ENCODE peak calls at places on chromosomes 5 and 9, in six cellular contexts. G is uterus, U is DND-41, D is thyroid gland, H is hepatocyte, B is upper lobe of right lung. P is an unnamed sample. For H3K4me1, the result is how much of the 10 kb centered on the place peaks cover.

GRCh38 chr9:84075004-84075403 is 94.4 kb downstream of the RMI1 start:
- DNase-seq in H (no peak), D (no peak), U (no peak), B (no peak), G (no peak), P (no peak)

GRCh38 chr5:168311061-168311566 is 19.7 kb downstream of the WWC1 start:
- DNase-seq in G (no peak), U (no peak), B (no peak), H (no peak), D (no peak), P (no peak)

GRCh38 chr9:70594546-70594945 is 180.1 kb upstream of the KLF9 start:
- DNase-seq in U (no peak), B (no peak), D (no peak), H (no peak), G (no peak), P (no peak)

GRCh38 chr9:32424616-32425015 is 40.2 kb downstream of the ACO1 start:
- DNase-seq in B (no peak), D (no peak), H (no peak), U (no peak), G (no peak), P (no peak)

GRCh38 chr9:6938447-6938846 is 180.7 kb downstream of the KDM4C start:
- DNase-seq in D (no peak), G (no peak), H (no peak), B (no peak), U (no peak), P (no peak)

GRCh38 chr5:180816608-180817534 is 14.3 kb upstream of the MGAT1 start:
- DNase-seq in G (peak), H (no peak), B (peak), U (peak), D (peak), P (peak)

GRCh38 chr5:76790632-76791290 is 28.1 kb upstream of the F2RL1 start:
- DNase-seq in B (no peak), G (no peak), H (peak), U (no peak), D (no peak), P (peak)

GRCh38 chr5:66744040-66744439 is 147.8 kb downstream of the MAST4 start:
- DNase-seq in B (no peak), U (peak), G (no peak), H (peak), D (no peak), P (no peak)

GRCh38 chr5:50352390-50352789 is 88.7 kb downstream of the EMB start:
- DNase-seq in H (no peak), U (no peak), B (no peak), D (no peak), G (no peak), P (no peak)

GRCh38 chr9:112532427-112532826 is 45.8 kb downstream of the KIAA1958 start:
- DNase-seq in B (no peak), H (no peak), G (peak), D (peak), U (no peak), P (peak)

GRCh38 chr5:126490167-126490937 is 67.1 kb downstream of the GRAMD2B start:
- DNase-seq in G (peak), U (no peak), B (no peak), H (no peak), D (no peak), P (no peak)

GRCh38 chr9:84303061-84303460 is 37.5 kb downstream of the SLC28A3 start:
- DNase-seq in H (no peak), U (no peak), B (no peak), D (no peak), G (no peak), P (no peak)

GRCh38 chr5:117652640-117653280 is 1078.1 kb upstream of the SEMA6A start:
- DNase-seq in B (no peak), H (no peak), U (no peak), G (no peak), D (no peak), P (no peak)

GRCh38 chr5:1515921-1516571 is 7.7 kb downstream of the LPCAT1 start:
- DNase-seq in H (peak), D (peak), B (peak), U (peak), G (peak), P (peak)

GRCh38 chr9:114722937-114723620 is 41.1 kb upstream of the TEX48 start:
- DNase-seq in G (no peak), D (no peak), B (no peak), U (no peak), H (no peak), P (no peak)

GRCh38 chr5:149807614-149808013 is 77.5 kb downstream of the PPARGC1B start:
- DNase-seq in H (no peak), G (no peak), D (no peak), B (no peak), U (no peak), P (no peak)

GRCh38 chr9:113492343-113493079 is 29.0 kb downstream of the RGS3 start:
- DNase-seq in D (peak), G (no peak), B (peak), U (no peak), H (no peak), P (no peak)

GRCh38 chr5:57004800-57005199 is 52.9 kb upstream of the MIER3 start:
- DNase-seq in D (no peak), B (no peak), G (no peak), U (no peak), H (peak), P (no peak)

GRCh38 chr9:75147638-75148037 is 59.3 kb downstream of the OSTF1 start:
- DNase-seq in D (no peak), G (no peak), U (peak), H (no peak), B (no peak), P (no peak)

GRCh38 chr9:130872912-130873503 is 23.6 kb downstream of the QRFP start:
- DNase-seq in G (no peak), U (no peak), H (no peak), D (peak), B (peak), P (no peak)

GRCh38 chr5:168898261-168898911 is 319.2 kb upstream of the PANK3 start:
- DNase-seq in U (no peak), G (no peak), H (no peak), B (no peak), D (no peak), P (no peak)

GRCh38 chr9:91833096-91833877 is 116.7 kb downstream of the ROR2 start:
- DNase-seq in D (no peak), U (no peak), B (no peak), H (no peak), G (no peak), P (no peak)

GRCh38 chr9:91223000-91223399 is 138.7 kb downstream of the AUH start:
- DNase-seq in U (no peak), B (no peak), D (no peak), G (no peak), H (no peak), P (no peak)

GRCh38 chr5:63249960-63250359 is 671.3 kb downstream of the LRRC70 start:
- DNase-seq in G (no peak), U (no peak), B (no peak), H (no peak), D (no peak), P (no peak)

GRCh38 chr9:5783982-5784381 is 48.9 kb downstream of the ERMP1 start:
- DNase-seq in H (no peak), U (no peak), G (no peak), B (no peak), D (no peak), P (no peak)

GRCh38 chr9:120353501-120353900 is 226.5 kb downstream of the CDK5RAP2 start:
- DNase-seq in H (peak), G (no peak), D (no peak), B (no peak), U (no peak), P (no peak)

GRCh38 chr5:148179234-148179824 is 11.0 kb downstream of the SPINK14 start:
- DNase-seq in H (peak), D (no peak), U (no peak), G (no peak), B (no peak), P (no peak)

GRCh38 chr5:89343666-89344065 is 460.7 kb upstream of the MEF2C start:
- DNase-seq in H (no peak), G (no peak), D (no peak), U (no peak), B (no peak), P (no peak)

GRCh38 chr5:179679014-179679674 is 1.7 kb downstream of the CBY3 start:
- DNase-seq in B (peak), U (peak), H (peak), D (peak), G (peak), P (peak)

GRCh38 chr9:115985657-115986056 is 167.9 kb upstream of the PAPPA start:
- DNase-seq in G (no peak), H (no peak), D (no peak), B (no peak), U (no peak), P (no peak)

DNA sequence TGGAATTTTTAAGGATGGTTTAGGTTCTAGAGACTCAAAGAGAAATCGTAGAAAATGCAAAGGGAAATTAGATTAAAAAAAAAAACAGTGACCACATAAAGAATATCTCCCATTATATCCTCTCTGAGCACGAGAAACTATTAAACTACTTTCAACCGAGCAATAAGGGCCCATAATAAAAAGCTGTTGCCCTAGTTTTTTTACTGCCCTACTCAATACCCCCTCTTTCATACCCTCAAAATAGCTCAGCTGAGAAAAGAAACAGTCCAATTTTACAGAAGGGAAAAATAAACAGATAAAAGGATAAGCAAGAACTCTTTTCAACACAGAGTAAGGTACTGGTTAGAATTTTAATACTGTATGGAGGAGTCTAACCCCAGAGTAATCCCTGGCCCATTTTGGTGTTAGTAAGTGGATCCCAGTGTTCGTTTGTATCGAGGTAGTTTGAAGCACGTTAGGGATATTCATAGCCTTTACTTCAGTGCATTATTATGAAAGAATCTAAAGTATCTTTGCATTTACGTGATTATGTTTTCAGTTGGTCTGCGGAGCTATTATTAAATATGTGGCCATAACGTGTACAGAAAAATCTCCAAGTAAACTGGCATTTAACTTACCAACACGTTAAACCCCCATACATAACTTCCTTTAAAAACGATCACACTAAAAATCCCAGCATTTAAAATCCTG is 980 bp upstream of the RHOBTB3 start:
- DNase-seq in D (no peak), H (no peak), U (no peak), G (no peak), B (no peak), P (no peak)
- H3K4me1 ChIP-seq in D (under half), H (under half), U (under half), G (under half), B (under half), P (half or more)

GRCh38 chr9:37030591-37030939 is 3.5 kb downstream of the PAX5 start:
- DNase-seq in H (no peak), D (no peak), G (no peak), U (peak), B (no peak), P (no peak)
- H3K4me1 ChIP-seq in H (under half), D (under half), G (under half), U (under half), B (under half), P (half or more)

GRCh38 chr9:110939053-110939452 is 99.2 kb downstream of the LPAR1 start:
- DNase-seq in D (no peak), U (no peak), B (no peak), G (no peak), H (no peak), P (no peak)
- H3K4me1 ChIP-seq in D (under half), U (under half), B (under half), G (under half), H (under half), P (under half)

GRCh38 chr9:95903398-95903797 is 27.9 kb downstream of the ERCC6L2 start:
- DNase-seq in B (no peak), U (no peak), H (no peak), D (no peak), G (no peak), P (no peak)
- H3K4me1 ChIP-seq in B (under half), U (under half), H (under half), D (under half), G (under half), P (under half)

DNA sequence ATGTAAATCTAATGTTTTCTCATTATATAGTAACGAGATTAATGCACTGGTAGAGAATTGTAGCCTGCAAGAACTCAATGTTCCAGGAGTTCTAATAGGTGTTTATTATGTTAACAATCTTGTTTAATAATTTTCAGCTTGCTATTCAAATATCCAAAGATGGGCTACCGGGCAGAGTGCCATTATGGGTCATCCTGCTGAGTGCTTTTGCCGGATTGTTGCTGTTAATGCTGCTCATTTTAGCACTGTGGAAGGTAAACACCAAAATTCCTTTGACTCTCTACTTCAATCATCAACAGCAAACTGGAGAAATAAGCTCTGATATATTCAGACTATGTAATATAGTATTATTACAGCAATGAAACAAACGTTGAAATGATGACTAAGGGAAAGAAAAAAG is 41.9 kb upstream of the ITGA2 start:
- DNase-seq in B (no peak), H (no peak), D (no peak), U (no peak), G (no peak), P (no peak)
- H3K4me1 ChIP-seq in B (under half), H (under half), D (under half), U (under half), G (under half), P (under half)

GRCh38 chr9:14189146-14189545 is 124.8 kb downstream of the NFIB start:
- DNase-seq in H (no peak), B (no peak), U (no peak), D (no peak), G (no peak), P (no peak)

GRCh38 chr9:14189578-14189977 is 124.4 kb downstream of the NFIB start:
- DNase-seq in U (no peak), D (no peak), G (no peak), B (no peak), H (no peak), P (no peak)

GRCh38 chr9:14191512-14191911 is 122.4 kb downstream of the NFIB start:
- DNase-seq in U (no peak), B (no peak), D (no peak), H (no peak), G (no peak), P (no peak)

GRCh38 chr9:14188011-14188410 is 125.9 kb downstream of the NFIB start:
- DNase-seq in H (no peak), U (no peak), D (no peak), G (no peak), B (no peak), P (no peak)

DNA sequence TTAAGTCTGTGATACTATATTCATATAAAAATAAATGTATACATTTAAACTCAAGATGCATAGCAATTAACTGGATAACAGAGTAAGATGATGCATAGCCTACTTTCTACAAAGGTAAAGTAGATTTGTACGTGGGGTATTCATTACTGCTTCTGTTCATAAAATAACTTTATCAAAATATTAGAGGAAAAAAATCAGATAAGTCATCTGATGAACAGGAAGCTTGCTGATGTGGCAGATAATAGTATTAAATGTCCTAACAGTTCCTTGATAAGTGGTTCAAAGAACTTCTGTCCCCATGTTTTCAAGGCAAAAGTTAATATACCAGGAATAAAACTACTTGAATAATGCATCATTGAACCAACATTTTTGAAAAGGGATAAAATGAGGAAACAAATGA is 123.7 kb downstream of the NFIB start:
- DNase-seq in U (no peak), D (no peak), H (no peak), B (no peak), G (no peak), P (no peak)
- H3K4me1 ChIP-seq in U (under half), D (under half), H (under half), B (under half), G (under half), P (half or more)

GRCh38 chr5:143057580-143057999 is 287.4 kb downstream of the ARHGAP26 start:
- DNase-seq in H (no peak), G (peak), D (no peak), B (no peak), U (no peak), P (no peak)

GRCh38 chr5:143061161-143061945 is 291.2 kb downstream of the ARHGAP26 start:
- DNase-seq in G (no peak), U (no peak), D (no peak), B (no peak), H (no peak), P (no peak)

GRCh38 chr5:143060018-143060417 is 289.8 kb downstream of the ARHGAP26 start:
- DNase-seq in U (no peak), H (no peak), B (no peak), G (no peak), D (no peak), P (no peak)

GRCh38 chr5:143056792-143057579 is 286.8 kb downstream of the ARHGAP26 start:
- DNase-seq in D (no peak), G (no peak), B (no peak), H (no peak), U (no peak), P (no peak)

DNA sequence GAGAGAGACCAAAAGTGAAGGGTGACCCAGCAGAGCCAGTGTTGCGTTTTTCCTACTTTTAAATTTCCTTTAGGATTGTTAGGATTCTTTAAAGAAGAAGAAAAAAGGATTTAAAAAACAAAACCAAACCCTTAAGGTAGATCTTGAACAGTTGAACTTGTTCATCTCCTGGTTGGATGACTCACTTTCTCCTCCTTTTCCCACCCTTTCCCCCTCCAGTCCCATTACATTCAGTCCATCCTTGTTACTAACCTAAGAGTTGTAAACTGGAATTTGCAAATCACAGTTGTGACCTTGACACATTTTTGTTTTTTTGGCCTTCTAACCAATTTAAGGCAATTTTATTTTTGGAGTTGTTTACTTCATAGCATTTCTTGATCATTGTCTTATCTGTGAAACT is 289.2 kb downstream of the ARHGAP26 start:
- DNase-seq in B (no peak), H (no peak), D (no peak), U (no peak), G (no peak), P (no peak)
- H3K4me1 ChIP-seq in B (under half), H (under half), D (under half), U (under half), G (under half), P (half or more)

GRCh38 chr5:173902743-173903142 is 14.6 kb downstream of the CPEB4 start:
- DNase-seq in H (no peak), D (no peak), U (no peak), B (no peak), G (no peak), P (no peak)
- H3K4me1 ChIP-seq in H (under half), D (under half), U (under half), B (under half), G (under half), P (under half)

GRCh38 chr9:72030762-72031161 is 29.7 kb downstream of the C9orf57 start:
- DNase-seq in H (no peak), D (no peak), U (no peak), B (no peak), G (no peak), P (no peak)
- H3K4me1 ChIP-seq in H (under half), D (under half), U (under half), B (under half), G (under half), P (under half)